ENCODE peak calls at places on chromosome 11, in five cellular contexts. Y, X, D, C and H are unnamed samples.

GRCh38 chr11:65637794-65638317 is at the start of gene SIPA1:
- DNase-seq in D (peak; percentile 74), Y (peak; percentile 90), C (peak; percentile 99), X (peak; percentile 71), H (peak; percentile 84)

GRCh38 chr11:33617672-33618362 is 82.8 kb downstream of the C11orf91 start:
- DNase-seq in C (no peak), X (no peak), D (no peak), Y (no peak), H (no peak)

GRCh38 chr11:12088047-12088481 is 22.3 kb upstream of the MICAL2 start:
- DNase-seq in X (no peak), Y (peak; percentile 82), D (no peak), C (peak; percentile 49), H (no peak)

GRCh38 chr11:118194835-118195627 is 18.6 kb upstream of the SCN2B start:
- DNase-seq in X (no peak), Y (peak; percentile 77), C (no peak), D (no peak), H (no peak)

GRCh38 chr11:109783842-109784241 is 309.4 kb upstream of the ZC3H12C start:
- DNase-seq in Y (no peak), D (no peak), X (no peak), C (no peak), H (peak; percentile 18)

GRCh38 chr11:69200331-69201047 is 44.8 kb downstream of the SMIM38 start:
- DNase-seq in Y (no peak), D (no peak), X (no peak), C (peak; percentile 21), H (no peak)

GRCh38 chr11:126355324-126355925 is at the start of gene ST3GAL4:
- DNase-seq in D (peak; percentile 81), X (peak; percentile 62), C (peak; percentile 97), Y (peak; percentile 58), H (peak; percentile 95)

GRCh38 chr11:127034973-127035372 is 34.4 kb upstream of the KIRREL3 start:
- DNase-seq in X (no peak), Y (no peak), D (no peak), C (no peak), H (no peak)

GRCh38 chr11:17687946-17688670 is 31.3 kb upstream of the MYOD1 start:
- DNase-seq in X (no peak), C (no peak), Y (no peak), D (no peak), H (no peak)

GRCh38 chr11:68838572-68838964 is 3.1 kb downstream of the CPT1A start:
- DNase-seq in C (no peak), D (no peak), Y (peak; percentile 30), X (no peak), H (no peak)

GRCh38 chr11:8033791-8034585 is 46.9 kb downstream of the EIF3F start:
- DNase-seq in D (no peak), X (no peak), Y (no peak), C (no peak), H (no peak)

GRCh38 chr11:71266114-71266833 is 13.9 kb upstream of the SHANK2 start:
- DNase-seq in Y (no peak), C (peak; percentile 31), D (no peak), X (no peak), H (no peak)

GRCh38 chr11:93570759-93571413 is 27.7 kb upstream of the SMCO4 start:
- DNase-seq in Y (peak; percentile 75), D (no peak), C (peak; percentile 46), X (no peak), H (no peak)

GRCh38 chr11:88604255-88604654 is 266.7 kb upstream of the CTSC start:
- DNase-seq in C (no peak), Y (peak; percentile 73), D (no peak), X (no peak), H (no peak)

GRCh38 chr11:64499261-64500004 is 91.6 kb upstream of the SLC22A12 start:
- DNase-seq in C (no peak), Y (no peak), X (no peak), D (no peak), H (no peak)

GRCh38 chr11:119639642-119640205 is 89.3 kb downstream of the NECTIN1 start:
- DNase-seq in Y (no peak), C (peak; percentile 57), X (no peak), D (no peak), H (no peak)

GRCh38 chr11:118612378-118612777 is 5.0 kb downstream of the PHLDB1 start:
- DNase-seq in D (no peak), X (no peak), C (no peak), Y (no peak), H (no peak)

GRCh38 chr11:73549367-73549766 is 48.5 kb downstream of the FAM168A start:
- DNase-seq in Y (no peak), X (no peak), C (no peak), D (no peak), H (no peak)

GRCh38 chr11:16382638-16383380 is 26.5 kb upstream of the SOX6 start:
- DNase-seq in C (no peak), D (no peak), Y (no peak), X (no peak), H (no peak)

GRCh38 chr11:44008698-44009097 is 39.1 kb upstream of the ACCSL start:
- DNase-seq in D (no peak), X (no peak), Y (no peak), C (no peak), H (no peak)

GRCh38 chr11:82046778-82047177 is 686.9 kb downstream of the FAM181B start:
- DNase-seq in X (no peak), Y (peak; percentile 53), D (no peak), C (no peak), H (no peak)

GRCh38 chr11:44651535-44652130 is 75.1 kb upstream of the TSPAN18 start:
- DNase-seq in X (no peak), Y (no peak), C (no peak), D (no peak), H (no peak)

GRCh38 chr11:2399488-2400068 is 972 bp upstream of the TSSC4 start:
- DNase-seq in D (no peak), C (peak; percentile 92), Y (peak; percentile 36), X (no peak), H (no peak)

GRCh38 chr11:64627371-64627770 is 36.4 kb downstream of the SLC22A12 start:
- DNase-seq in D (no peak), Y (no peak), C (no peak), X (no peak), H (no peak)

GRCh38 chr11:76067099-76067498 is 139.2 kb downstream of the WNT11 start:
- DNase-seq in X (no peak), Y (peak; percentile 37), C (peak; percentile 62), D (no peak), H (no peak)

GRCh38 chr11:65437436-65438227 is 15.0 kb downstream of the NEAT1 start:
- DNase-seq in X (no peak), Y (peak; percentile 48), C (no peak), D (no peak), H (no peak)

GRCh38 chr11:26993965-26994446 is at the start of gene FIBIN:
- DNase-seq in X (no peak), D (no peak), C (peak; percentile 75), Y (peak; percentile 80), H (peak; percentile 24)

GRCh38 chr11:117059611-117060010 is 38.6 kb downstream of the SIK3 start:
- DNase-seq in Y (no peak), X (no peak), D (no peak), C (no peak), H (no peak)

GRCh38 chr11:3093281-3094191 is 36.3 kb upstream of the CARS1 start:
- DNase-seq in D (no peak), Y (no peak), C (peak; percentile 51), X (no peak), H (peak; percentile 74)

GRCh38 chr11:68646832-68647231 is 37.5 kb upstream of the GAL start:
- DNase-seq in Y (no peak), C (no peak), D (no peak), X (no peak), H (no peak)

GRCh38 chr11:46560300-46561025 is 33.4 kb downstream of the AMBRA1 start:
- DNase-seq in X (no peak), C (no peak), Y (peak; percentile 50), D (no peak), H (no peak)

GRCh38 chr11:120131941-120132644 is 5.8 kb downstream of the TRIM29 start:
- DNase-seq in X (no peak), Y (no peak), C (no peak), D (no peak), H (peak; percentile 7)

GRCh38 chr11:126413843-126414405 is 58.4 kb downstream of the ST3GAL4 start:
- DNase-seq in D (no peak), X (no peak), Y (no peak), C (no peak), H (no peak)